ENCODE peak calls at places on chromosomes 13 and 19, in eight cellular contexts. I, V, M, K, Y, G, W and Z are unnamed samples.

GRCh38 chr13:112247471-112248405 is 128.4 kb upstream of the SPACA7 start:
- DNase-seq in I (no peak), V (no peak), M (no peak), K (no peak), Y (no peak), G (no peak), W (no peak), Z (no peak)

GRCh38 chr13:20814224-20814910 is 40.6 kb upstream of the EEF1AKMT1 start:
- DNase-seq in I (peak), V (no peak), M (no peak), K (no peak), Y (no peak), G (peak), W (peak), Z (no peak)

GRCh38 chr13:65679240-65679639 is 1550.9 kb downstream of the PCDH9 start:
- DNase-seq in I (no peak), V (no peak), M (no peak), K (no peak), Y (no peak), G (no peak), W (no peak), Z (no peak)

GRCh38 chr13:41995946-41996345 is 35.0 kb upstream of the VWA8 start:
- DNase-seq in I (no peak), V (peak), M (no peak), K (no peak), Y (peak), G (no peak), W (no peak), Z (no peak)

GRCh38 chr19:51368366-51369282 is at the start of gene CLDND2:
- DNase-seq in I (no peak), V (no peak), M (no peak), K (no peak), Y (peak), G (no peak), W (peak), Z (no peak)

GRCh38 chr13:98482476-98483444 is 94.1 kb downstream of the STK24 start:
- DNase-seq in I (peak), V (peak), M (no peak), K (no peak), Y (no peak), G (peak), W (peak), Z (peak)

GRCh38 chr13:42992585-42993122 is 613 bp upstream of the EPSTI1 start:
- DNase-seq in I (no peak), V (peak), M (no peak), K (no peak), Y (no peak), G (no peak), W (no peak), Z (peak)

GRCh38 chr13:47175172-47175806 is 278.4 kb upstream of the HTR2A start:
- DNase-seq in I (no peak), V (no peak), M (no peak), K (no peak), Y (no peak), G (no peak), W (peak), Z (no peak)

GRCh38 chr13:99260216-99260615 is 2.0 kb upstream of the GPR18 start:
- DNase-seq in I (no peak), V (no peak), M (no peak), K (no peak), Y (no peak), G (no peak), W (no peak), Z (no peak)

GRCh38 chr13:24540236-24541126 is 27.9 kb upstream of the PARP4 start:
- DNase-seq in I (peak), V (no peak), M (no peak), K (no peak), Y (no peak), G (no peak), W (no peak), Z (no peak)

GRCh38 chr19:5436101-5436947 is 18.9 kb upstream of the ZNRF4 start:
- DNase-seq in I (peak), V (no peak), M (no peak), K (no peak), Y (no peak), G (peak), W (peak), Z (no peak)

GRCh38 chr19:12611361-12611699 is 610 bp downstream of the ZNF791 start:
- DNase-seq in I (peak), V (no peak), M (no peak), K (no peak), Y (no peak), G (peak), W (peak), Z (no peak)

GRCh38 chr13:84446972-84447700 is 564.9 kb upstream of the SLITRK1 start:
- DNase-seq in I (no peak), V (no peak), M (no peak), K (no peak), Y (no peak), G (no peak), W (no peak), Z (no peak)

GRCh38 chr13:99124695-99125334 is 75.8 kb upstream of the UBAC2 start:
- DNase-seq in I (no peak), V (peak), M (no peak), K (no peak), Y (no peak), G (no peak), W (peak), Z (peak)

GRCh38 chr19:39558623-39559117 is 18.7 kb upstream of the EID2 start:
- DNase-seq in I (no peak), V (peak), M (no peak), K (no peak), Y (no peak), G (no peak), W (no peak), Z (no peak)

GRCh38 chr13:76440568-76440967 is 445.6 kb downstream of the KCTD12 start:
- DNase-seq in I (no peak), V (peak), M (no peak), K (no peak), Y (no peak), G (no peak), W (no peak), Z (peak)

GRCh38 chr13:104204177-104204576 is 1138.0 kb upstream of the SLC10A2 start:
- DNase-seq in I (no peak), V (peak), M (no peak), K (no peak), Y (no peak), G (no peak), W (no peak), Z (peak)

GRCh38 chr19:43780706-43781525 is at the start of gene KCNN4:
- DNase-seq in I (no peak), V (peak), M (peak), K (peak), Y (peak), G (no peak), W (peak), Z (peak)

GRCh38 chr13:113485545-113485944 is 5.0 kb downstream of the DCUN1D2 start:
- DNase-seq in I (no peak), V (no peak), M (no peak), K (no peak), Y (no peak), G (no peak), W (no peak), Z (no peak)

GRCh38 chr13:107874456-107874855 is 340.9 kb downstream of the LIG4 start:
- DNase-seq in I (no peak), V (no peak), M (no peak), K (no peak), Y (no peak), G (no peak), W (no peak), Z (no peak)

GRCh38 chr13:45847554-45848224 is 3.9 kb downstream of the SIAH3 start:
- DNase-seq in I (no peak), V (peak), M (no peak), K (peak), Y (no peak), G (no peak), W (no peak), Z (peak)